ENCODE peak calls at places on chromosomes 5 and 9, in nine cellular contexts. One of them, this sample, is unnamed.
A peak's percentile ranks its signal among the peaks of the same experiment; 100 is the strongest.

GRCh38 chr9:136565075-136565721 is 19.4 kb upstream of the NOTCH1 start:
- DNase-seq in small intestine: no peak
- DNase-seq in MV-4-11: no peak
- DNase-seq in heart right ventricle: peak; percentile 77
- DNase-seq in stimulated activated naive CD8-positive, alpha-beta T cell treated with anti-CD3 and anti-CD28 coated beads, Interleukin-15, amount 100 ng/mL, for 72 hours: no peak
- DNase-seq in germinal center: no peak
- DNase-seq in uterus: peak; percentile 92
- DNase-seq in omental fat pad: no peak
- DNase-seq in RCC 7860: no peak
- DNase-seq in this sample: no peak

GRCh38 chr5:136890431-136891148 is 525.2 kb upstream of the TRPC7 start:
- DNase-seq in germinal center: no peak
- DNase-seq in omental fat pad: no peak
- DNase-seq in stimulated activated naive CD8-positive, alpha-beta T cell treated with anti-CD3 and anti-CD28 coated beads, Interleukin-15, amount 100 ng/mL, for 72 hours: no peak
- DNase-seq in small intestine: no peak
- DNase-seq in RCC 7860: no peak
- DNase-seq in uterus: no peak
- DNase-seq in MV-4-11: no peak
- DNase-seq in heart right ventricle: no peak
- DNase-seq in this sample: no peak

GRCh38 chr5:102628449-102629175 is 126.5 kb upstream of the PAM start:
- DNase-seq in heart right ventricle: no peak
- DNase-seq in MV-4-11: peak; percentile 44
- DNase-seq in germinal center: no peak
- DNase-seq in stimulated activated naive CD8-positive, alpha-beta T cell treated with anti-CD3 and anti-CD28 coated beads, Interleukin-15, amount 100 ng/mL, for 72 hours: no peak
- DNase-seq in RCC 7860: no peak
- DNase-seq in uterus: no peak
- DNase-seq in omental fat pad: no peak
- DNase-seq in small intestine: no peak
- DNase-seq in this sample: no peak

GRCh38 chr9:133880851-133881634 is 111.1 kb downstream of the VAV2 start:
- DNase-seq in RCC 7860: no peak
- DNase-seq in germinal center: no peak
- DNase-seq in uterus: no peak
- DNase-seq in omental fat pad: no peak
- DNase-seq in heart right ventricle: no peak
- DNase-seq in MV-4-11: no peak
- DNase-seq in small intestine: no peak
- DNase-seq in stimulated activated naive CD8-positive, alpha-beta T cell treated with anti-CD3 and anti-CD28 coated beads, Interleukin-15, amount 100 ng/mL, for 72 hours: no peak
- DNase-seq in this sample: no peak

GRCh38 chr5:135024956-135025729 is 8.9 kb downstream of the PITX1 start:
- DNase-seq in stimulated activated naive CD8-positive, alpha-beta T cell treated with anti-CD3 and anti-CD28 coated beads, Interleukin-15, amount 100 ng/mL, for 72 hours: no peak
- DNase-seq in germinal center: no peak
- DNase-seq in heart right ventricle: no peak
- DNase-seq in RCC 7860: peak; percentile 37
- DNase-seq in omental fat pad: no peak
- DNase-seq in small intestine: peak; percentile 23
- DNase-seq in uterus: no peak
- DNase-seq in MV-4-11: no peak
- DNase-seq in this sample: no peak

GRCh38 chr5:61916621-61917620 is 389.1 kb upstream of the KIF2A start:
- DNase-seq in germinal center: no peak
- DNase-seq in MV-4-11: no peak
- DNase-seq in RCC 7860: peak; percentile 95
- DNase-seq in small intestine: no peak
- DNase-seq in stimulated activated naive CD8-positive, alpha-beta T cell treated with anti-CD3 and anti-CD28 coated beads, Interleukin-15, amount 100 ng/mL, for 72 hours: no peak
- DNase-seq in omental fat pad: no peak
- DNase-seq in uterus: no peak
- DNase-seq in heart right ventricle: no peak
- DNase-seq in this sample: peak; percentile 29

GRCh38 chr5:151456321-151456940 is 9.0 kb downstream of the SLC36A1 start:
- DNase-seq in RCC 7860: no peak
- DNase-seq in small intestine: no peak
- DNase-seq in MV-4-11: no peak
- DNase-seq in omental fat pad: no peak
- DNase-seq in stimulated activated naive CD8-positive, alpha-beta T cell treated with anti-CD3 and anti-CD28 coated beads, Interleukin-15, amount 100 ng/mL, for 72 hours: no peak
- DNase-seq in uterus: no peak
- DNase-seq in germinal center: no peak
- DNase-seq in heart right ventricle: no peak
- DNase-seq in this sample: peak; percentile 69

GRCh38 chr5:56669534-56670483 is 145.5 kb upstream of the MAP3K1 start:
- DNase-seq in germinal center: peak; percentile 85
- DNase-seq in omental fat pad: no peak
- DNase-seq in heart right ventricle: no peak
- DNase-seq in uterus: no peak
- DNase-seq in MV-4-11: peak; percentile 99
- DNase-seq in RCC 7860: no peak
- DNase-seq in stimulated activated naive CD8-positive, alpha-beta T cell treated with anti-CD3 and anti-CD28 coated beads, Interleukin-15, amount 100 ng/mL, for 72 hours: peak; percentile 78
- DNase-seq in small intestine: peak; percentile 56
- DNase-seq in this sample: peak; percentile 15

GRCh38 chr5:38373733-38374132 is 115.4 kb downstream of the EGFLAM start:
- DNase-seq in small intestine: no peak
- DNase-seq in omental fat pad: no peak
- DNase-seq in RCC 7860: no peak
- DNase-seq in germinal center: no peak
- DNase-seq in uterus: no peak
- DNase-seq in heart right ventricle: no peak
- DNase-seq in stimulated activated naive CD8-positive, alpha-beta T cell treated with anti-CD3 and anti-CD28 coated beads, Interleukin-15, amount 100 ng/mL, for 72 hours: no peak
- DNase-seq in MV-4-11: no peak
- DNase-seq in this sample: no peak

GRCh38 chr9:93057024-93057702 is 1.3 kb upstream of the SUSD3 start:
- DNase-seq in MV-4-11: no peak
- DNase-seq in germinal center: no peak
- DNase-seq in RCC 7860: no peak
- DNase-seq in small intestine: no peak
- DNase-seq in omental fat pad: no peak
- DNase-seq in heart right ventricle: no peak
- DNase-seq in uterus: no peak
- DNase-seq in stimulated activated naive CD8-positive, alpha-beta T cell treated with anti-CD3 and anti-CD28 coated beads, Interleukin-15, amount 100 ng/mL, for 72 hours: no peak
- DNase-seq in this sample: no peak

GRCh38 chr9:83322438-83322837 is 215.8 kb downstream of the FRMD3 start:
- DNase-seq in small intestine: no peak
- DNase-seq in RCC 7860: no peak
- DNase-seq in heart right ventricle: no peak
- DNase-seq in omental fat pad: no peak
- DNase-seq in uterus: no peak
- DNase-seq in germinal center: no peak
- DNase-seq in MV-4-11: no peak
- DNase-seq in stimulated activated naive CD8-positive, alpha-beta T cell treated with anti-CD3 and anti-CD28 coated beads, Interleukin-15, amount 100 ng/mL, for 72 hours: no peak
- DNase-seq in this sample: no peak

GRCh38 chr5:96870094-96871021 is 5.9 kb upstream of the ERAP2 start:
- DNase-seq in uterus: no peak
- DNase-seq in heart right ventricle: no peak
- DNase-seq in MV-4-11: no peak
- DNase-seq in omental fat pad: no peak
- DNase-seq in germinal center: peak; percentile 53
- DNase-seq in RCC 7860: no peak
- DNase-seq in stimulated activated naive CD8-positive, alpha-beta T cell treated with anti-CD3 and anti-CD28 coated beads, Interleukin-15, amount 100 ng/mL, for 72 hours: peak; percentile 69
- DNase-seq in small intestine: no peak
- DNase-seq in this sample: peak; percentile 45

GRCh38 chr9:13863112-13863511 is 450.8 kb downstream of the NFIB start:
- DNase-seq in omental fat pad: no peak
- DNase-seq in stimulated activated naive CD8-positive, alpha-beta T cell treated with anti-CD3 and anti-CD28 coated beads, Interleukin-15, amount 100 ng/mL, for 72 hours: no peak
- DNase-seq in germinal center: no peak
- DNase-seq in uterus: peak; percentile 58
- DNase-seq in RCC 7860: no peak
- DNase-seq in small intestine: no peak
- DNase-seq in heart right ventricle: peak; percentile 18
- DNase-seq in MV-4-11: no peak
- DNase-seq in this sample: no peak

GRCh38 chr5:94425396-94425795 is 193.0 kb downstream of the KIAA0825 start:
- DNase-seq in small intestine: no peak
- DNase-seq in stimulated activated naive CD8-positive, alpha-beta T cell treated with anti-CD3 and anti-CD28 coated beads, Interleukin-15, amount 100 ng/mL, for 72 hours: no peak
- DNase-seq in germinal center: no peak
- DNase-seq in uterus: no peak
- DNase-seq in RCC 7860: no peak
- DNase-seq in heart right ventricle: no peak
- DNase-seq in MV-4-11: no peak
- DNase-seq in omental fat pad: no peak
- DNase-seq in this sample: no peak

This sample was measured in prostate gland.